ENCODE peak calls at places on chromosomes 3 and 15, in ten cellular contexts. One of them, this sample, is unnamed.

GRCh38 chr3:89419647-89420141 is 312.3 kb downstream of the EPHA3 start:
- DNase-seq in dorsolateral prefrontal cortex: no peak
- DNase-seq in IMR-90: no peak
- DNase-seq in astrocyte of the spinal cord: peak
- DNase-seq in CD8-positive, alpha-beta T cell: no peak
- DNase-seq in Calu3: no peak
- DNase-seq in glutamatergic neuron: no peak
- DNase-seq in left lung: no peak
- DNase-seq in lower lobe of right lung: no peak
- DNase-seq in GM12865: no peak
- DNase-seq in this sample: no peak

GRCh38 chr3:151203053-151203420 is at the start of gene GPR171:
- DNase-seq in dorsolateral prefrontal cortex: no peak
- DNase-seq in IMR-90: no peak
- DNase-seq in astrocyte of the spinal cord: no peak
- DNase-seq in CD8-positive, alpha-beta T cell: peak
- DNase-seq in Calu3: no peak
- DNase-seq in glutamatergic neuron: no peak
- DNase-seq in left lung: no peak
- DNase-seq in lower lobe of right lung: no peak
- DNase-seq in GM12865: peak
- DNase-seq in this sample: no peak

GRCh38 chr15:76178321-76178720 is 118.5 kb downstream of the TMEM266 start:
- DNase-seq in dorsolateral prefrontal cortex: no peak
- DNase-seq in IMR-90: no peak
- DNase-seq in astrocyte of the spinal cord: no peak
- DNase-seq in CD8-positive, alpha-beta T cell: no peak
- DNase-seq in Calu3: no peak
- DNase-seq in glutamatergic neuron: no peak
- DNase-seq in left lung: no peak
- DNase-seq in lower lobe of right lung: no peak
- DNase-seq in GM12865: no peak
- DNase-seq in this sample: no peak

GRCh38 chr15:72098076-72098475 is 19.9 kb downstream of the MYO9A start:
- DNase-seq in dorsolateral prefrontal cortex: no peak
- DNase-seq in IMR-90: no peak
- DNase-seq in astrocyte of the spinal cord: peak
- DNase-seq in CD8-positive, alpha-beta T cell: no peak
- DNase-seq in Calu3: no peak
- DNase-seq in glutamatergic neuron: no peak
- DNase-seq in left lung: no peak
- DNase-seq in lower lobe of right lung: no peak
- DNase-seq in GM12865: no peak
- DNase-seq in this sample: no peak

GRCh38 chr3:128144512-128144911 is 8.8 kb upstream of the EEFSEC start:
- DNase-seq in dorsolateral prefrontal cortex: no peak
- DNase-seq in IMR-90: no peak
- DNase-seq in astrocyte of the spinal cord: no peak
- DNase-seq in CD8-positive, alpha-beta T cell: no peak
- DNase-seq in Calu3: no peak
- DNase-seq in glutamatergic neuron: no peak
- DNase-seq in left lung: no peak
- DNase-seq in lower lobe of right lung: no peak
- DNase-seq in GM12865: no peak
- DNase-seq in this sample: no peak

GRCh38 chr15:62897634-62898033 is 144.9 kb upstream of the TPM1 start:
- DNase-seq in dorsolateral prefrontal cortex: no peak
- DNase-seq in IMR-90: no peak
- DNase-seq in astrocyte of the spinal cord: no peak
- DNase-seq in CD8-positive, alpha-beta T cell: no peak
- DNase-seq in Calu3: no peak
- DNase-seq in glutamatergic neuron: no peak
- DNase-seq in left lung: no peak
- DNase-seq in lower lobe of right lung: no peak
- DNase-seq in GM12865: no peak
- DNase-seq in this sample: no peak

GRCh38 chr3:102933377-102933776 is 498.6 kb downstream of the ZPLD1 start:
- DNase-seq in dorsolateral prefrontal cortex: no peak
- DNase-seq in IMR-90: no peak
- DNase-seq in astrocyte of the spinal cord: no peak
- DNase-seq in CD8-positive, alpha-beta T cell: no peak
- DNase-seq in Calu3: no peak
- DNase-seq in glutamatergic neuron: no peak
- DNase-seq in left lung: no peak
- DNase-seq in lower lobe of right lung: no peak
- DNase-seq in GM12865: no peak
- DNase-seq in this sample: no peak

GRCh38 chr3:169694117-169694516 is 30.6 kb upstream of the MECOM start:
- DNase-seq in dorsolateral prefrontal cortex: no peak
- DNase-seq in IMR-90: peak
- DNase-seq in astrocyte of the spinal cord: no peak
- DNase-seq in CD8-positive, alpha-beta T cell: no peak
- DNase-seq in Calu3: no peak
- DNase-seq in glutamatergic neuron: no peak
- DNase-seq in left lung: no peak
- DNase-seq in lower lobe of right lung: no peak
- DNase-seq in GM12865: no peak
- DNase-seq in this sample: no peak

GRCh38 chr15:65929573-65929972 is 60.3 kb downstream of the RAB11A start:
- DNase-seq in dorsolateral prefrontal cortex: no peak
- DNase-seq in IMR-90: no peak
- DNase-seq in astrocyte of the spinal cord: no peak
- DNase-seq in CD8-positive, alpha-beta T cell: no peak
- DNase-seq in Calu3: no peak
- DNase-seq in glutamatergic neuron: no peak
- DNase-seq in left lung: no peak
- DNase-seq in lower lobe of right lung: no peak
- DNase-seq in GM12865: no peak
- DNase-seq in this sample: no peak

GRCh38 chr3:78729921-78730320 is 1037.9 kb downstream of the ROBO1 start:
- DNase-seq in dorsolateral prefrontal cortex: no peak
- DNase-seq in IMR-90: no peak
- DNase-seq in astrocyte of the spinal cord: no peak
- DNase-seq in CD8-positive, alpha-beta T cell: no peak
- DNase-seq in Calu3: no peak
- DNase-seq in glutamatergic neuron: no peak
- DNase-seq in left lung: no peak
- DNase-seq in lower lobe of right lung: no peak
- DNase-seq in GM12865: no peak
- DNase-seq in this sample: no peak

GRCh38 chr3:62587169-62587568 is 213.8 kb upstream of the FEZF2 start:
- DNase-seq in dorsolateral prefrontal cortex: no peak
- DNase-seq in IMR-90: peak
- DNase-seq in astrocyte of the spinal cord: no peak
- DNase-seq in CD8-positive, alpha-beta T cell: no peak
- DNase-seq in Calu3: no peak
- DNase-seq in glutamatergic neuron: no peak
- DNase-seq in left lung: no peak
- DNase-seq in lower lobe of right lung: no peak
- DNase-seq in GM12865: no peak
- DNase-seq in this sample: no peak

GRCh38 chr3:151544164-151544548 is 83.3 kb upstream of the IGSF10 start:
- DNase-seq in dorsolateral prefrontal cortex: no peak
- DNase-seq in IMR-90: no peak
- DNase-seq in astrocyte of the spinal cord: no peak
- DNase-seq in CD8-positive, alpha-beta T cell: no peak
- DNase-seq in Calu3: no peak
- DNase-seq in glutamatergic neuron: no peak
- DNase-seq in left lung: no peak
- DNase-seq in lower lobe of right lung: no peak
- DNase-seq in GM12865: no peak
- DNase-seq in this sample: no peak

DNA sequence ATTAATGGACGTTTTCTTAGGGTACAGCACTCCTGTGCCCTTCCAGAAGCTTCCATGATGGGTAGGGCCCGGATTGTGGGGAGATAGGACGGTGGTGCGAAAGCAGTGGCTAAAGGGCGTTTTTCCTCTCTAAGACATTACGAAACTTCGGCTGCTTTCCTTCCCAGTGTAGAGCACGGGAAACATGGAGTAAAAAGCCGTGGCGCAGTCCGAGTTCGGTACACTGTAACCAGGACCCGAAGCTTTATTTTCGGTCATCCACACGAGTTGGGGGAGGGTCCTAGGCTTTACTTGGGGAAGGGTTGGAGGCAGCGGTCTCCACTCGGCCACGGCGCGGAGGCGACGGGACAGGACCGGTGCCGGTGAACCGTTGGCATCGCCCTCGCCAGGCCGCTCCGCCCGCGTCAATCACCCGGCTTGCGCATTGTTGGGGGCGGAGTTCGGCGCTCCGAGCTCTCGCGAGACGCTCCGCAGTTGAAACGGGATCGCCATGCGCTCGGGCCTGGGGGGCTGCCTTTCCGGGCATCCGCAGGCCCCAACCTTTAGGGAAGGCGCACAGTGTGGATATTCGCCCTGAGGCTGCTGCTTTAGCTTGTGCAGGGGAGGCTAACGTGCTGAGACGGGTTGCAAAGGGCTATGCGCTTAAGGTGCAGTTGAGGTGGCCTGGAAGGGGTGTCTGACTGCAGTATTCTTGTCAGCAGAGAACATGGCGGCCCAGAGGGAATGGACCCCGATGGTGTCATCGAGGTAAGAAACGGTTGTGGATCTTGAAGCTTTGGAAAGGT is 546 bp downstream of the EIF4A2 start:
- DNase-seq in dorsolateral prefrontal cortex: peak
- DNase-seq in IMR-90: peak
- DNase-seq in astrocyte of the spinal cord: peak
- DNase-seq in CD8-positive, alpha-beta T cell: peak
- DNase-seq in Calu3: peak
- DNase-seq in glutamatergic neuron: peak
- DNase-seq in left lung: peak
- DNase-seq in lower lobe of right lung: peak
- DNase-seq in GM12865: peak
- DNase-seq in this sample: peak
- TF ChIP-seq CTCF in dorsolateral prefrontal cortex: no peak
- TF ChIP-seq CTCF in IMR-90: no peak
- TF ChIP-seq CTCF in astrocyte of the spinal cord: no peak
- TF ChIP-seq CTCF in CD8-positive, alpha-beta T cell: no peak
- TF ChIP-seq CTCF in Calu3: no peak
- TF ChIP-seq CTCF in glutamatergic neuron: no peak
- TF ChIP-seq CTCF in left lung: no peak
- TF ChIP-seq CTCF in lower lobe of right lung: no peak
- TF ChIP-seq CTCF in GM12865: no peak
- TF ChIP-seq CTCF in this sample: no peak

GRCh38 chr3:185308126-185308754 is 54.4 kb upstream of the EHHADH start:
- DNase-seq in dorsolateral prefrontal cortex: no peak
- DNase-seq in IMR-90: peak
- DNase-seq in astrocyte of the spinal cord: peak
- DNase-seq in CD8-positive, alpha-beta T cell: peak
- DNase-seq in Calu3: peak
- DNase-seq in glutamatergic neuron: peak
- DNase-seq in left lung: no peak
- DNase-seq in lower lobe of right lung: no peak
- DNase-seq in GM12865: peak
- DNase-seq in this sample: peak
- TF ChIP-seq CTCF in dorsolateral prefrontal cortex: peak
- TF ChIP-seq CTCF in IMR-90: peak
- TF ChIP-seq CTCF in astrocyte of the spinal cord: peak
- TF ChIP-seq CTCF in CD8-positive, alpha-beta T cell: peak
- TF ChIP-seq CTCF in Calu3: peak
- TF ChIP-seq CTCF in glutamatergic neuron: peak
- TF ChIP-seq CTCF in left lung: peak
- TF ChIP-seq CTCF in lower lobe of right lung: peak
- TF ChIP-seq CTCF in GM12865: peak
- TF ChIP-seq CTCF in this sample: peak

DNA sequence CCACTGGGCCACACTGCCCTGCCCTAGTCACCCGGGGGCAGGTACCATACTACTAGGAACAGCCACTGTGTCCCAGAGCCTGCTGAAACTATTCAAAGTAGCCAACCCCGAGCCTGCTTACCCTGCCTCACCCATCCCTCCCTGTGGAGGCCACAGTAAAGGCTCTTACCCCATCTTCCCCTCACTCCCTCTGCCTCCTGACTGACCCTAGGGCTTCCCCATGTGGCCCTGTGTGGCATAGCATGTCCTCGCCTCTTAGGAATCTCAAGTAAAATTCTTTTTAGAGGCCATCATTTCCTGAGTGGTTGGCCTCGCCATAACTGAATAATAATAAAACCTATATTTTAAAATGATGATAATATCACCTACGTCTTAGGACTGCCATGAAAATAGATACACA is 112.2 kb upstream of the SLC6A11 start:
- DNase-seq in dorsolateral prefrontal cortex: no peak
- DNase-seq in IMR-90: peak
- DNase-seq in astrocyte of the spinal cord: peak
- DNase-seq in CD8-positive, alpha-beta T cell: no peak
- DNase-seq in Calu3: peak
- DNase-seq in glutamatergic neuron: peak
- DNase-seq in left lung: no peak
- DNase-seq in lower lobe of right lung: no peak
- DNase-seq in GM12865: peak
- DNase-seq in this sample: no peak
- TF ChIP-seq CTCF in dorsolateral prefrontal cortex: no peak
- TF ChIP-seq CTCF in IMR-90: peak
- TF ChIP-seq CTCF in astrocyte of the spinal cord: peak
- TF ChIP-seq CTCF in CD8-positive, alpha-beta T cell: no peak
- TF ChIP-seq CTCF in Calu3: no peak
- TF ChIP-seq CTCF in glutamatergic neuron: peak
- TF ChIP-seq CTCF in left lung: no peak
- TF ChIP-seq CTCF in lower lobe of right lung: no peak
- TF ChIP-seq CTCF in GM12865: peak
- TF ChIP-seq CTCF in this sample: peak

DNA sequence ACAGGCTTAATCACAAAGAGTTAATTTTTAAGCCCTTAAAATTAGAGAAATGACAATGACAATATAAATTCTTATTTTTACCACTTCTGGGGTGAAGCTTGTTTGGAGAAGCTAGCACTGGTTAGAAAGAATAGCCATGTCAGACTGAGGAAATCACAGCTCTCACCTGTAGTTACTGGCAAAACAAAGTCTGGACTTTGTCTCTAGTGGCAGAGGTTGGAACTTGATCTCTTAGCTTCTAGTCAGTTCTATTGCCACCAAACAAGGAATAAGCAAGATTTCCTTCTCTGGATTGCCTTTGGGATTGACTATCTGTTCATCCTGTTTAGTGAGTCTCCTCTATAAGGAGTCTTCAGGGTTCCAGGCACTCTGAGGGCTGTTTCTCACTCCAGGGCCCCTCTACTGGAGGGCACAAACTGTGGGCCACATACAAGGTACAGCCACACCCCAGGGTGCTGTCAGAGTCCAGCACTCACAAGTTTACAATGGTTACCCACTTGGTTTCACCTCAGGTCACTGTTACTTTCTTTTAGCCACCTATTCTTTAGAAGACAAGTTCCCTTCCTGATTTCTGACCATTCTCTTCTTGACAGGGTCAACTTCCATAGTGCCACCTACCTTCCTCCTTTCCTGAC is 426.6 kb upstream of the THBS1 start:
- DNase-seq in dorsolateral prefrontal cortex: no peak
- DNase-seq in IMR-90: no peak
- DNase-seq in astrocyte of the spinal cord: no peak
- DNase-seq in CD8-positive, alpha-beta T cell: no peak
- DNase-seq in Calu3: no peak
- DNase-seq in glutamatergic neuron: no peak
- DNase-seq in left lung: no peak
- DNase-seq in lower lobe of right lung: no peak
- DNase-seq in GM12865: no peak
- DNase-seq in this sample: no peak
- TF ChIP-seq CTCF in dorsolateral prefrontal cortex: no peak
- TF ChIP-seq CTCF in IMR-90: peak
- TF ChIP-seq CTCF in astrocyte of the spinal cord: no peak
- TF ChIP-seq CTCF in CD8-positive, alpha-beta T cell: no peak
- TF ChIP-seq CTCF in Calu3: no peak
- TF ChIP-seq CTCF in glutamatergic neuron: peak
- TF ChIP-seq CTCF in left lung: no peak
- TF ChIP-seq CTCF in lower lobe of right lung: peak
- TF ChIP-seq CTCF in GM12865: peak
- TF ChIP-seq CTCF in this sample: no peak

GRCh38 chr15:87746333-87746732 is 510.2 kb downstream of the NTRK3 start:
- DNase-seq in dorsolateral prefrontal cortex: no peak
- DNase-seq in IMR-90: no peak
- DNase-seq in astrocyte of the spinal cord: no peak
- DNase-seq in CD8-positive, alpha-beta T cell: no peak
- DNase-seq in Calu3: no peak
- DNase-seq in glutamatergic neuron: no peak
- DNase-seq in left lung: no peak
- DNase-seq in lower lobe of right lung: no peak
- DNase-seq in GM12865: no peak
- DNase-seq in this sample: no peak
- TF ChIP-seq CTCF in dorsolateral prefrontal cortex: no peak
- TF ChIP-seq CTCF in IMR-90: no peak
- TF ChIP-seq CTCF in astrocyte of the spinal cord: no peak
- TF ChIP-seq CTCF in CD8-positive, alpha-beta T cell: no peak
- TF ChIP-seq CTCF in Calu3: no peak
- TF ChIP-seq CTCF in glutamatergic neuron: no peak
- TF ChIP-seq CTCF in left lung: no peak
- TF ChIP-seq CTCF in lower lobe of right lung: no peak
- TF ChIP-seq CTCF in GM12865: no peak
- TF ChIP-seq CTCF in this sample: no peak

This sample was measured in mesothelial cell of epicardium.